ENCODE peak calls at places on chromosomes 12 and 14, in nine cellular contexts. R is vagina; L is lower leg skin; Y is kidney epithelial cell; U is A549; F is body of pancreas; J is activated CD8-positive, alpha-beta T cell treated with anti-CD3 and anti-CD28 coated beads for 36 hours; Q is pancreas; A is HFF-Myc. Z is an unnamed sample.

GRCh38 chr12:57280234-57281062 is 29.5 kb upstream of the STAC3 start:
- DNase-seq in R (no peak), L (peak; percentile 25), Y (peak; percentile 94), U (peak; percentile 78), F (peak; percentile 20), J (peak; percentile 93), Q (no peak), A (peak; percentile 87), Z (no peak)

GRCh38 chr12:752673-753400 is 458 bp downstream of the WNK1 start:
- DNase-seq in R (no peak), L (peak; percentile 36), Y (no peak), U (no peak), F (peak; percentile 66), J (peak; percentile 51), Q (peak; percentile 83), A (no peak), Z (peak; percentile 65)

GRCh38 chr12:124829008-124829707 is 34.5 kb downstream of the SCARB1 start:
- DNase-seq in R (no peak), L (no peak), Y (peak; percentile 75), U (peak; percentile 84), F (no peak), J (no peak), Q (no peak), A (peak; percentile 70), Z (no peak)

GRCh38 chr14:63418020-63418419 is 99.3 kb upstream of the GPHB5 start:
- DNase-seq in R (no peak), L (no peak), Y (no peak), U (no peak), F (no peak), J (no peak), Q (no peak), A (no peak), Z (no peak)

GRCh38 chr12:627863-628805 is 35.1 kb downstream of the NINJ2 start:
- DNase-seq in R (no peak), L (no peak), Y (no peak), U (no peak), F (no peak), J (no peak), Q (no peak), A (no peak), Z (no peak)

GRCh38 chr12:113305281-113305856 is 29.5 kb downstream of the SLC8B1 start:
- DNase-seq in R (no peak), L (no peak), Y (no peak), U (no peak), F (no peak), J (no peak), Q (no peak), A (no peak), Z (no peak)

GRCh38 chr12:114682101-114682919 is 1.7 kb downstream of the TBX3 start:
- DNase-seq in R (no peak), L (no peak), Y (no peak), U (no peak), F (no peak), J (no peak), Q (no peak), A (no peak), Z (no peak)

GRCh38 chr14:61545716-61546455 is 149.4 kb upstream of the HIF1A start:
- DNase-seq in R (no peak), L (no peak), Y (no peak), U (no peak), F (no peak), J (no peak), Q (no peak), A (no peak), Z (no peak)

GRCh38 chr14:69614592-69614991 is 3.2 kb downstream of the SUSD6 start:
- DNase-seq in R (no peak), L (peak; percentile 65), Y (no peak), U (no peak), F (no peak), J (no peak), Q (no peak), A (no peak), Z (no peak)

GRCh38 chr12:42446761-42447160 is 120.8 kb downstream of the PPHLN1 start:
- DNase-seq in R (no peak), L (no peak), Y (peak; percentile 39), U (no peak), F (no peak), J (no peak), Q (no peak), A (no peak), Z (no peak)

GRCh38 chr14:101463566-101464171 is 97.6 kb upstream of the DIO3 start:
- DNase-seq in R (peak; percentile 74), L (no peak), Y (no peak), U (no peak), F (no peak), J (no peak), Q (no peak), A (no peak), Z (no peak)

GRCh38 chr12:7439579-7440505 is 4.1 kb downstream of the CD163L1 start:
- DNase-seq in R (no peak), L (no peak), Y (no peak), U (peak; percentile 53), F (peak; percentile 38), J (peak; percentile 55), Q (peak; percentile 67), A (no peak), Z (peak; percentile 57)

GRCh38 chr14:54675236-54676125 is 108.6 kb downstream of the SAMD4A start:
- DNase-seq in R (no peak), L (no peak), Y (no peak), U (no peak), F (no peak), J (no peak), Q (no peak), A (no peak), Z (no peak)

GRCh38 chr14:84375235-84375634 is 1154.7 kb upstream of the FLRT2 start:
- DNase-seq in R (no peak), L (no peak), Y (peak; percentile 2), U (no peak), F (no peak), J (no peak), Q (no peak), A (peak; percentile 0), Z (no peak)

GRCh38 chr12:118981285-118982201 is at the start of gene SRRM4:
- DNase-seq in R (no peak), L (no peak), Y (no peak), U (no peak), F (peak; percentile 15), J (peak; percentile 3), Q (peak; percentile 64), A (no peak), Z (peak; percentile 80)

GRCh38 chr12:47905313-47905730 is 528 bp upstream of the VDR start:
- DNase-seq in R (no peak), L (no peak), Y (peak; percentile 16), U (no peak), F (peak; percentile 82), J (no peak), Q (peak; percentile 87), A (no peak), Z (peak; percentile 61)
- TF ChIP-seq CTCF in R (peak; percentile 17), L (no peak), Y (peak; percentile 69), U (peak; percentile 46), F (peak; percentile 24), J (peak; percentile 27), Q (peak; percentile 31), A (peak; percentile 43), Z (no peak)

GRCh38 chr12:100326208-100326607 is 30.7 kb upstream of the SLC17A8 start:
- DNase-seq in R (no peak), L (no peak), Y (no peak), U (no peak), F (no peak), J (no peak), Q (no peak), A (no peak), Z (no peak)
- TF ChIP-seq CTCF in R (no peak), L (no peak), Y (no peak), U (no peak), F (no peak), J (no peak), Q (no peak), A (no peak), Z (no peak)

GRCh38 chr12:103623716-103624115 is 36.6 kb downstream of the STAB2 start:
- DNase-seq in R (no peak), L (no peak), Y (no peak), U (no peak), F (no peak), J (no peak), Q (no peak), A (no peak), Z (no peak)

GRCh38 chr12:103627189-103627855 is 40.2 kb downstream of the STAB2 start:
- DNase-seq in R (no peak), L (no peak), Y (no peak), U (no peak), F (no peak), J (no peak), Q (no peak), A (no peak), Z (no peak)

DNA sequence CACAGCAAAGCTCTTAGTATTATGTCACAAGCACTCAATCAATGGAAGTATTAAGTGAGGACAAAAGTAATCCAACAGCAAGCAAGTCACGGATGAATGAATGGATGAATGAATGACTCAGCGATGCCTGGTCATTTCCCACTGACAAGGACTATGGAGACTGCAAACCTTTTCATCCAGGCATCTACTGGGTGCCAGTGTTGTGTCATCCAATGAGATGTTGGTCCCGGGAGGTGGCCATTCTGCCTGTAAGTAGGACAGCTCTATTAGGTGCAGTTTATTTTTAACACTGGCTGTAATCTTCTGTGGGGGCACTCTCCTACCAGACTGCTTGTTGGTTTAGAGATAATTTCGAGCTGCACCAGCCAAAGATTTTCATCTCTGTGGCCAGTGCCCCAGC is 39.4 kb downstream of the STAB2 start:
- DNase-seq in R (no peak), L (peak; percentile 33), Y (peak; percentile 59), U (peak; percentile 67), F (peak; percentile 57), J (no peak), Q (no peak), A (no peak), Z (no peak)
- TF ChIP-seq CTCF in R (no peak), L (no peak), Y (peak; percentile 54), U (peak; percentile 78), F (peak; percentile 18), J (no peak), Q (peak; percentile 21), A (no peak), Z (no peak)

DNA sequence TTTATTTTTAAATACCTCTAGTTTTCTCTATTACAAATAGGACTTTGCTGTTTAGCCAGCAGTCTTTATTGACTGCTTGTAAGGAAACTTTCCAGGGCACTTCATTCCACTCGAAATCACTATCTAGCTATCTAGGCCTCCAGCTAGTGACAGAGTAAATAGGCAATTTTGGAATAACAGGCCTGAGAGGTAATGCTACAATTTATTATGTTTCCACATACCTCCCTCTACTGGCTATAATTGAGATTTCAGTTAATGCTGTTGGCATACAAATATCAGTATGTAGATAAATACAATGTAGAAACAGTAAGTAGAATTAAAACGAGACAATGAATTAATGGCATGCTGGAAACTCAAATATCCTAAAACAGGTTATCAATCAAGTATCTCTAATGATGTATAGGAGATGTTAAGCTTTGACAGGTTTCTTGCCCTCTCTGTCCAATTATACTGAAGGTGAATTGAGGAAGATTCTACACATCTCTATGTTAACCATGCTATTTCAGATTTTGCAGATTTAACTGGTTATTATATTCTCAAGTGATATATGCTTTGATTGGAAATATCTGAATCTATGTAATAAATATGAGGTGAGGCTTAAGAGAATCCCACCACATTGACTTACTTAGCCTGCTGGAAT is 7.2 kb downstream of the DTD2 start:
- DNase-seq in R (no peak), L (no peak), Y (no peak), U (peak; percentile 33), F (no peak), J (no peak), Q (no peak), A (no peak), Z (no peak)
- TF ChIP-seq CTCF in R (peak; percentile 25), L (no peak), Y (peak; percentile 50), U (peak; percentile 61), F (peak; percentile 43), J (peak; percentile 62), Q (peak; percentile 43), A (peak; percentile 34), Z (peak; percentile 63)

Z was measured in mesothelial cell of epicardium.